ENCODE peak calls at places on chromosomes 12 and 14, in six cellular contexts. F, L, T, V, E and D are unnamed samples.

GRCh38 chr14:31071151-31071550 is 45.0 kb upstream of the STRN3 start:
- DNase-seq in F (peak), L (peak), T (no peak), V (no peak), E (no peak), D (no peak)

GRCh38 chr12:98644433-98644711 is 216 bp downstream of the IKBIP start:
- DNase-seq in F (no peak), L (no peak), T (no peak), V (no peak), E (no peak), D (no peak)

GRCh38 chr14:57974896-57975295 is 109.0 kb upstream of the SLC35F4 start:
- DNase-seq in F (no peak), L (no peak), T (peak), V (no peak), E (no peak), D (no peak)

GRCh38 chr12:4270016-4270669 is 3.4 kb upstream of the CCND2 start:
- DNase-seq in F (no peak), L (no peak), T (peak), V (peak), E (no peak), D (peak)

GRCh38 chr14:100346306-100347091 is 23.4 kb downstream of the SLC25A47 start:
- DNase-seq in F (no peak), L (no peak), T (no peak), V (no peak), E (no peak), D (no peak)

GRCh38 chr14:99667821-99668220 is 16.3 kb upstream of the CYP46A1 start:
- DNase-seq in F (no peak), L (no peak), T (no peak), V (no peak), E (no peak), D (no peak)

GRCh38 chr14:105588236-105588860 is 62.0 kb downstream of the TMEM121 start:
- DNase-seq in F (no peak), L (no peak), T (no peak), V (no peak), E (no peak), D (no peak)

GRCh38 chr14:39762576-39763401 is 330.6 kb upstream of the FBXO33 start:
- DNase-seq in F (no peak), L (no peak), T (no peak), V (peak), E (no peak), D (no peak)

GRCh38 chr12:24378548-24379011 is 429.1 kb upstream of the SOX5 start:
- DNase-seq in F (no peak), L (peak), T (peak), V (no peak), E (no peak), D (no peak)

GRCh38 chr12:1491983-1492697 is 102.2 kb downstream of the FBXL14 start:
- DNase-seq in F (no peak), L (no peak), T (no peak), V (no peak), E (no peak), D (no peak)

GRCh38 chr14:24058260-24058950 is 6.6 kb downstream of the CARMIL3 start:
- DNase-seq in F (peak), L (peak), T (peak), V (peak), E (peak), D (peak)

GRCh38 chr14:71362920-71363584 is 455.8 kb downstream of the PCNX1 start:
- DNase-seq in F (peak), L (peak), T (no peak), V (no peak), E (no peak), D (no peak)

GRCh38 chr12:25557830-25558436 is 4.8 kb upstream of the LMNTD1 start:
- DNase-seq in F (peak), L (peak), T (peak), V (peak), E (peak), D (peak)

GRCh38 chr14:23829736-23830474 is 123.7 kb upstream of the DHRS4 start:
- DNase-seq in F (peak), L (peak), T (no peak), V (no peak), E (peak), D (no peak)

GRCh38 chr14:63542231-63542999 is 762 bp downstream of the PPP2R5E start:
- DNase-seq in F (peak), L (peak), T (peak), V (no peak), E (peak), D (peak)

GRCh38 chr12:132432721-132433577 is 57.0 kb upstream of the FBRSL1 start:
- DNase-seq in F (no peak), L (no peak), T (no peak), V (no peak), E (no peak), D (no peak)

GRCh38 chr12:94980577-94980976 is 22.9 kb downstream of the NDUFA12 start:
- DNase-seq in F (peak), L (peak), T (no peak), V (no peak), E (peak), D (no peak)

GRCh38 chr12:14723763-14724162 is 27.4 kb upstream of the GUCY2C start:
- DNase-seq in F (peak), L (peak), T (peak), V (peak), E (peak), D (peak)

GRCh38 chr12:78671295-78671694 is 193.3 kb upstream of the SYT1 start:
- DNase-seq in F (peak), L (peak), T (no peak), V (no peak), E (peak), D (no peak)

GRCh38 chr12:4975574-4975973 is 65.9 kb downstream of the KCNA1 start:
- DNase-seq in F (no peak), L (no peak), T (peak), V (no peak), E (no peak), D (no peak)

GRCh38 chr12:21065845-21066244 is 65.1 kb upstream of the SLCO1B1 start:
- DNase-seq in F (peak), L (no peak), T (peak), V (peak), E (peak), D (no peak)

GRCh38 chr12:111363578-111363977 is 5.3 kb downstream of the PHETA1 start:
- DNase-seq in F (peak), L (peak), T (no peak), V (no peak), E (no peak), D (no peak)

GRCh38 chr12:74286254-74286653 is 251.4 kb upstream of the ATXN7L3B start:
- DNase-seq in F (no peak), L (no peak), T (no peak), V (no peak), E (no peak), D (no peak)

GRCh38 chr12:92582888-92583287 is 119.9 kb upstream of the PLEKHG7 start:
- DNase-seq in F (no peak), L (peak), T (peak), V (no peak), E (no peak), D (no peak)

GRCh38 chr12:118404876-118405521 is 28.6 kb downstream of the SUDS3 start:
- DNase-seq in F (peak), L (peak), T (peak), V (peak), E (peak), D (peak)

GRCh38 chr12:778615-779014 is 26.2 kb downstream of the WNK1 start:
- DNase-seq in F (no peak), L (no peak), T (no peak), V (no peak), E (no peak), D (no peak)

GRCh38 chr12:122413516-122414404 is 8.7 kb downstream of the CLIP1 start:
- DNase-seq in F (peak), L (no peak), T (no peak), V (no peak), E (no peak), D (no peak)

GRCh38 chr12:3273409-3273853 is 196.3 kb downstream of the TSPAN9 start:
- DNase-seq in F (peak), L (peak), T (no peak), V (no peak), E (peak), D (no peak)

GRCh38 chr12:86173044-86173443 is 83.1 kb downstream of the MGAT4C start:
- DNase-seq in F (no peak), L (no peak), T (no peak), V (no peak), E (no peak), D (no peak)

GRCh38 chr14:91311284-91311662 is 66.8 kb upstream of the GPR68 start:
- DNase-seq in F (no peak), L (no peak), T (no peak), V (no peak), E (no peak), D (peak)

GRCh38 chr12:129186952-129187351 is 333.7 kb downstream of the GLT1D1 start:
- DNase-seq in F (no peak), L (no peak), T (peak), V (no peak), E (peak), D (peak)

GRCh38 chr14:50040401-50040775 is 76.0 kb downstream of the VCPKMT start:
- DNase-seq in F (peak), L (peak), T (no peak), V (peak), E (peak), D (peak)

GRCh38 chr12:12091977-12092663 is 21.4 kb downstream of the BCL2L14 start:
- DNase-seq in F (no peak), L (peak), T (no peak), V (no peak), E (no peak), D (no peak)

GRCh38 chr12:43852744-43853143 is 16.9 kb downstream of the TMEM117 start:
- DNase-seq in F (no peak), L (no peak), T (no peak), V (no peak), E (peak), D (no peak)

GRCh38 chr14:35146711-35147149 is 24.4 kb downstream of the PRORP start:
- DNase-seq in F (no peak), L (no peak), T (no peak), V (no peak), E (peak), D (no peak)

GRCh38 chr12:91980345-91980744 is 165.3 kb downstream of the BTG1 start:
- DNase-seq in F (no peak), L (no peak), T (no peak), V (no peak), E (no peak), D (no peak)

GRCh38 chr12:131441638-131442336 is 269.1 kb upstream of the SFSWAP start:
- DNase-seq in F (no peak), L (no peak), T (no peak), V (no peak), E (no peak), D (no peak)

GRCh38 chr12:44459569-44459968 is 416.5 kb downstream of the NELL2 start:
- DNase-seq in F (no peak), L (no peak), T (no peak), V (no peak), E (no peak), D (no peak)

DNA sequence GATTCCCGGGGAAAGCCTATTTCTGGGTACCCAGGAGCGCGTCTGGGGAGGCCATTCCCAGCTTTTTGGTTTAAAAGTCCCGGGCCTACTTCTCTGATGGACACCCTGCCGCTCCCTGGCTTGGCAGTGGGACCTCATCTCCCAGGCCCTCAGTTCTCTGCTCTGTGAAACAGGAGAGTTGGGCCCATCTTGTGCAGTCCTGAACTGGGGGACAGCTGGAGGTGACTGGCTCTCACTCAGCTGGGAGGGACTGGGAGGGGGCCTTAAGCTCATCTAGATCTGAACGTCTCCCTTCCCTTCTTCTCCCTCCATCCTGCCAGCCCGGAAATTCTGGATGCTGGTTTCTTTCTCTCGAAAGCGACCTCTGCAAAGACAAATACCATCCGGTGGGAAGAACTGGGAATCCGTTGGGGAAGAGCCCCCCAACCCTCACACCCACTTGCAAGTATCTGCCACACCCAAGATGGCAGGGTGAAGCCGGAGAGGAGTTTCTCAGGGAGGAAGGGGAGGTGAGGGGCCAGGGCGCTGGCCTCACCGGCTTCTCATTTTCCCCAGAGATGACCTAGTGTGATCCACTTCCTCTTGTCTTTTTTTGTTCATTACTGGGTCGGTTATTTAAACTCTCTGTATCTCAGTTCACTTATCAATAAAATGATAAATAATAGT is 1.4 kb downstream of the RIN3 start:
- DNase-seq in F (peak), L (no peak), T (no peak), V (no peak), E (no peak), D (no peak)
- H3K27ac ChIP-seq in F (no peak), L (peak), T (no peak), V (no peak), E (no peak), D (no peak)

GRCh38 chr12:49147384-49147783 is 16.2 kb upstream of the TUBA1B start:
- DNase-seq in F (no peak), L (no peak), T (no peak), V (no peak), E (no peak), D (no peak)
- TF ChIP-seq EZH2 in F (no peak), L (no peak), T (no peak), V (no peak), E (no peak), D (no peak)

GRCh38 chr14:96897184-96897583 is 100.0 kb downstream of the VRK1 start:
- DNase-seq in F (no peak), L (no peak), T (no peak), V (no peak), E (no peak), D (no peak)
- H3K27ac ChIP-seq in F (no peak), L (no peak), T (no peak), V (no peak), E (no peak), D (no peak)

GRCh38 chr14:60510254-60510975 is 1.5 kb downstream of the SIX6 start:
- DNase-seq in F (no peak), L (no peak), T (peak), V (no peak), E (no peak), D (no peak)

GRCh38 chr14:60515244-60515695 is 6.3 kb downstream of the SIX6 start:
- DNase-seq in F (no peak), L (no peak), T (peak), V (no peak), E (no peak), D (no peak)

GRCh38 chr14:60514378-60515243 is 5.7 kb downstream of the SIX6 start:
- DNase-seq in F (peak), L (peak), T (peak), V (no peak), E (peak), D (no peak)

GRCh38 chr14:60510976-60511599 is 2.1 kb downstream of the SIX6 start:
- DNase-seq in F (no peak), L (no peak), T (peak), V (no peak), E (no peak), D (no peak)

GRCh38 chr14:60512952-60513554 is 4.1 kb downstream of the SIX6 start:
- DNase-seq in F (no peak), L (no peak), T (peak), V (no peak), E (no peak), D (no peak)
- TF ChIP-seq EZH2 in F (no peak), L (no peak), T (peak), V (no peak), E (no peak), D (no peak)

DNA sequence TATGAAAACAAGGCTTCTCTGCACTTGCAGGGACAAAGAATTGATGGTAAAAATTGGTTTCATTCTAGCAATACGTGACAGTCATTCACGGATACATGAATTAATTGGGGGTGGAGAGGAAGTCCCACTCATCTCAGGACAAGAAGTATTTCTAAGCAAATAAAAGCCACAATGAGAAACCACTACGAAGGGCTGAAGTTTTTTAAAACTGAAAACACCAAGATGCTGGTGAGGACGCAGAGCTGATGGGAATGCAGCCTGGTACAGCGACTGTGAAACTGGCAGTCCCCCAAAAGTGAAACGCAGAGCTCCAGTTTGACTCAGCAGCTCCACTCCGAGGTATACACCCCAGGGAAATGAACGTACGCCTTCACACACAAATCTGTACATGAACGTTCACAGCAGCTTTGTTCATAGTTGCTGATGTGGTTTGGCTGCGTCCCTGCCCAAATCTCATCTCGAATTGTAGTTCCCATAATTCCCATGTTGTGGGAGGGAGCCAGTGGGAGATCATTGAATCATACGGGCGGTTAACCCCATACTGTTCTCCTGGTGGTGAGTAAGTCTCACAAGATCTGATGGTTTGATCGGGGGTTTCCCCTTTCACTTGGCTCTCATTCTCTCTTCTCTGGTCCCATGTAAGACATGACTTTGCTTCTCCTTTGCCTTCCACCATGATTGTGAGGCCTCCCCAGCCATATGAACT is 89.0 kb downstream of the SCARB1 start:
- DNase-seq in F (peak), L (peak), T (no peak), V (peak), E (peak), D (peak)
- H3K27ac ChIP-seq in F (peak), L (peak), T (no peak), V (peak), E (peak), D (no peak)